ENCODE peak calls at places on chromosomes 6 and 20, in eight cellular contexts. One of them, this sample, is unnamed. For H3K4me1, the result is how much of the 10 kb centered on the place peaks cover.

GRCh38 chr20:37968726-37969401 is 64.4 kb downstream of the TTI1 start:
- DNase-seq in CD8-positive, alpha-beta memory T cell: no peak
- DNase-seq in left lung: no peak
- DNase-seq in tibial artery: no peak
- DNase-seq in ovary: no peak
- DNase-seq in mesenchymal stem cell: peak
- DNase-seq in PC-3: peak
- DNase-seq in SK-N-SH: no peak
- DNase-seq in this sample: peak

GRCh38 chr20:7985916-7986315 is 33.6 kb downstream of the TMX4 start:
- DNase-seq in CD8-positive, alpha-beta memory T cell: no peak
- DNase-seq in left lung: no peak
- DNase-seq in ovary: no peak
- DNase-seq in mesenchymal stem cell: no peak
- DNase-seq in PC-3: no peak
- DNase-seq in SK-N-SH: no peak
- DNase-seq in tibial artery: no peak
- DNase-seq in this sample: no peak

GRCh38 chr6:81933648-81934047 is 181.2 kb upstream of the TENT5A start:
- DNase-seq in ovary: no peak
- DNase-seq in left lung: no peak
- DNase-seq in CD8-positive, alpha-beta memory T cell: no peak
- DNase-seq in PC-3: peak
- DNase-seq in SK-N-SH: no peak
- DNase-seq in tibial artery: no peak
- DNase-seq in mesenchymal stem cell: no peak
- DNase-seq in this sample: peak

GRCh38 chr6:126066068-126067048 is 80.0 kb downstream of the TRMT11 start:
- DNase-seq in mesenchymal stem cell: no peak
- DNase-seq in SK-N-SH: no peak
- DNase-seq in left lung: no peak
- DNase-seq in tibial artery: no peak
- DNase-seq in CD8-positive, alpha-beta memory T cell: no peak
- DNase-seq in ovary: no peak
- DNase-seq in PC-3: no peak
- DNase-seq in this sample: no peak

GRCh38 chr6:108526739-108527174 is 34.0 kb upstream of the FOXO3 start:
- DNase-seq in CD8-positive, alpha-beta memory T cell: no peak
- DNase-seq in SK-N-SH: peak
- DNase-seq in left lung: no peak
- DNase-seq in mesenchymal stem cell: peak
- DNase-seq in PC-3: peak
- DNase-seq in tibial artery: no peak
- DNase-seq in ovary: no peak
- DNase-seq in this sample: peak

GRCh38 chr6:145865175-145865574 is 50.6 kb upstream of the FBXO30 start:
- DNase-seq in mesenchymal stem cell: no peak
- DNase-seq in ovary: no peak
- DNase-seq in tibial artery: no peak
- DNase-seq in SK-N-SH: no peak
- DNase-seq in PC-3: no peak
- DNase-seq in CD8-positive, alpha-beta memory T cell: no peak
- DNase-seq in left lung: no peak
- DNase-seq in this sample: no peak

GRCh38 chr6:139439278-139439813 is 64.9 kb upstream of the CITED2 start:
- DNase-seq in ovary: no peak
- DNase-seq in left lung: no peak
- DNase-seq in mesenchymal stem cell: peak
- DNase-seq in CD8-positive, alpha-beta memory T cell: no peak
- DNase-seq in SK-N-SH: no peak
- DNase-seq in tibial artery: no peak
- DNase-seq in PC-3: peak
- DNase-seq in this sample: peak

GRCh38 chr6:84652356-84653026 is 111.9 kb downstream of the TBX18 start:
- DNase-seq in tibial artery: no peak
- DNase-seq in mesenchymal stem cell: peak
- DNase-seq in CD8-positive, alpha-beta memory T cell: no peak
- DNase-seq in PC-3: peak
- DNase-seq in left lung: no peak
- DNase-seq in ovary: no peak
- DNase-seq in SK-N-SH: no peak
- DNase-seq in this sample: peak

GRCh38 chr6:11218477-11218826 is 14.0 kb downstream of the NEDD9 start:
- DNase-seq in PC-3: no peak
- DNase-seq in CD8-positive, alpha-beta memory T cell: no peak
- DNase-seq in left lung: no peak
- DNase-seq in ovary: no peak
- DNase-seq in tibial artery: no peak
- DNase-seq in mesenchymal stem cell: no peak
- DNase-seq in SK-N-SH: no peak
- DNase-seq in this sample: no peak

GRCh38 chr6:11218077-11218392 is 14.4 kb downstream of the NEDD9 start:
- DNase-seq in left lung: no peak
- DNase-seq in SK-N-SH: no peak
- DNase-seq in tibial artery: no peak
- DNase-seq in ovary: no peak
- DNase-seq in mesenchymal stem cell: no peak
- DNase-seq in PC-3: no peak
- DNase-seq in CD8-positive, alpha-beta memory T cell: no peak
- DNase-seq in this sample: no peak

GRCh38 chr6:11221623-11222384 is 10.7 kb downstream of the NEDD9 start:
- DNase-seq in SK-N-SH: peak
- DNase-seq in tibial artery: no peak
- DNase-seq in ovary: no peak
- DNase-seq in CD8-positive, alpha-beta memory T cell: no peak
- DNase-seq in PC-3: no peak
- DNase-seq in mesenchymal stem cell: no peak
- DNase-seq in left lung: no peak
- DNase-seq in this sample: no peak

GRCh38 chr6:11217360-11218076 is 14.9 kb downstream of the NEDD9 start:
- DNase-seq in left lung: no peak
- DNase-seq in mesenchymal stem cell: no peak
- DNase-seq in PC-3: peak
- DNase-seq in CD8-positive, alpha-beta memory T cell: no peak
- DNase-seq in ovary: no peak
- DNase-seq in tibial artery: no peak
- DNase-seq in SK-N-SH: no peak
- DNase-seq in this sample: no peak

DNA sequence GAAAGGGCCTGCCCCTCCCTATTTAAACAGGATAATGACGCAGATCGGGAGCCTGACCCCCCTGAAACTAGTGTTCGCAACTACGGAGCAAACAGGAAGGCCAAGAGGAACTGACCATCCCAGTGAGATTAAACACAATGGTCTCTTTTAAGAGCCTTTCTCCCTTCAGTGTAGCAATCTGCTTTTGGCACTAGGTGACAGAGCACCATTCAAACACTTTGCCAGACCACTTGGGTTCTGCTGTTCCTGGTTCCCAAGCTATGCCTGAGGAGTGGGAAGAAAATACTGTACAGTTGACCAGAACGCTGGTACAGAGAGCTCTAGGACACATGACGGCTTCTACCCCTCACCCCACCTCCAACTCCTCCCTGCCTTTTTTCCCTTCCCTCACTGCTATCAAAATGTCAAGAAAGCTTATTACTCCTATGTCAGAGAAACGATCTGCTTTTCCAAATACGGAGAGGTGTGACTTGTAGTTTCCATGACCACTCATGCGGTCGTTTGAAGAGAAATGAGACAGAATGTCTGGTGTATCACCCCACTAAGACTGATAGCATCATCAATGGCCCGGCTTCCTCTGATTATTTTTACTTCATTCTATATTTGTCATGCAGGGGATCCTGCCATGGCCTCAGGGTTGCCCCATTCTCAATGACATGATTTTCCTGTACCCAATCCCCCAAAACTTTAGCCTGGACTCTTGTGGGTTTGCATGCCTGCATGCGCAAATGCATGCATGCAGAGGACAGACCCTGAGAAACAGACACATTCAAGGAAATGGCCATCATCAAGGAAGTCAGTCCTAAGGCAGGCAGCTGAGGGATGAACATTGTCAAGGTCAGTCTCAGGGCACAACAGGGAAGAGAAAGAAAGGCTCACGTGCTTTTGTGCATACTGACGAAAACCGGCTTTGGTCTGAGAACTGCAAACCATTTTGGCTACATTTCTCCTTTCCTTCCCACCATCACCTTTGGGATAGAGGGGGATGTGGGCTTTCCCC is 13.3 kb downstream of the NEDD9 start:
- DNase-seq in PC-3: peak
- DNase-seq in mesenchymal stem cell: no peak
- DNase-seq in CD8-positive, alpha-beta memory T cell: no peak
- DNase-seq in left lung: peak
- DNase-seq in SK-N-SH: no peak
- DNase-seq in tibial artery: peak
- DNase-seq in ovary: no peak
- DNase-seq in this sample: no peak
- H3K4me1 ChIP-seq in PC-3: under half
- H3K4me1 ChIP-seq in mesenchymal stem cell: under half
- H3K4me1 ChIP-seq in CD8-positive, alpha-beta memory T cell: under half
- H3K4me1 ChIP-seq in left lung: half or more
- H3K4me1 ChIP-seq in SK-N-SH: half or more
- H3K4me1 ChIP-seq in tibial artery: under half
- H3K4me1 ChIP-seq in ovary: under half
- H3K4me1 ChIP-seq in this sample: under half

GRCh38 chr6:36039113-36039512 is 11.5 kb downstream of the MAPK14 start:
- DNase-seq in left lung: no peak
- DNase-seq in tibial artery: no peak
- DNase-seq in SK-N-SH: no peak
- DNase-seq in CD8-positive, alpha-beta memory T cell: no peak
- DNase-seq in ovary: no peak
- DNase-seq in mesenchymal stem cell: peak
- DNase-seq in PC-3: no peak
- DNase-seq in this sample: no peak
- H3K4me1 ChIP-seq in left lung: under half
- H3K4me1 ChIP-seq in tibial artery: under half
- H3K4me1 ChIP-seq in SK-N-SH: under half
- H3K4me1 ChIP-seq in CD8-positive, alpha-beta memory T cell: half or more
- H3K4me1 ChIP-seq in ovary: under half
- H3K4me1 ChIP-seq in mesenchymal stem cell: under half
- H3K4me1 ChIP-seq in PC-3: under half
- H3K4me1 ChIP-seq in this sample: under half

GRCh38 chr6:5674723-5675122 is 332.0 kb downstream of the NRN1 start:
- DNase-seq in CD8-positive, alpha-beta memory T cell: no peak
- DNase-seq in left lung: no peak
- DNase-seq in mesenchymal stem cell: no peak
- DNase-seq in SK-N-SH: no peak
- DNase-seq in ovary: no peak
- DNase-seq in PC-3: no peak
- DNase-seq in tibial artery: no peak
- DNase-seq in this sample: no peak

GRCh38 chr6:5679271-5679670 is 327.5 kb downstream of the NRN1 start:
- DNase-seq in mesenchymal stem cell: no peak
- DNase-seq in left lung: no peak
- DNase-seq in SK-N-SH: no peak
- DNase-seq in PC-3: no peak
- DNase-seq in tibial artery: no peak
- DNase-seq in ovary: no peak
- DNase-seq in CD8-positive, alpha-beta memory T cell: no peak
- DNase-seq in this sample: no peak

GRCh38 chr6:5676701-5677100 is 330.0 kb downstream of the NRN1 start:
- DNase-seq in CD8-positive, alpha-beta memory T cell: no peak
- DNase-seq in SK-N-SH: no peak
- DNase-seq in tibial artery: no peak
- DNase-seq in mesenchymal stem cell: no peak
- DNase-seq in left lung: no peak
- DNase-seq in ovary: no peak
- DNase-seq in PC-3: peak
- DNase-seq in this sample: no peak

GRCh38 chr6:5679696-5680494 is 326.8 kb downstream of the NRN1 start:
- DNase-seq in ovary: no peak
- DNase-seq in left lung: no peak
- DNase-seq in mesenchymal stem cell: no peak
- DNase-seq in PC-3: no peak
- DNase-seq in tibial artery: no peak
- DNase-seq in SK-N-SH: no peak
- DNase-seq in CD8-positive, alpha-beta memory T cell: no peak
- DNase-seq in this sample: no peak

DNA sequence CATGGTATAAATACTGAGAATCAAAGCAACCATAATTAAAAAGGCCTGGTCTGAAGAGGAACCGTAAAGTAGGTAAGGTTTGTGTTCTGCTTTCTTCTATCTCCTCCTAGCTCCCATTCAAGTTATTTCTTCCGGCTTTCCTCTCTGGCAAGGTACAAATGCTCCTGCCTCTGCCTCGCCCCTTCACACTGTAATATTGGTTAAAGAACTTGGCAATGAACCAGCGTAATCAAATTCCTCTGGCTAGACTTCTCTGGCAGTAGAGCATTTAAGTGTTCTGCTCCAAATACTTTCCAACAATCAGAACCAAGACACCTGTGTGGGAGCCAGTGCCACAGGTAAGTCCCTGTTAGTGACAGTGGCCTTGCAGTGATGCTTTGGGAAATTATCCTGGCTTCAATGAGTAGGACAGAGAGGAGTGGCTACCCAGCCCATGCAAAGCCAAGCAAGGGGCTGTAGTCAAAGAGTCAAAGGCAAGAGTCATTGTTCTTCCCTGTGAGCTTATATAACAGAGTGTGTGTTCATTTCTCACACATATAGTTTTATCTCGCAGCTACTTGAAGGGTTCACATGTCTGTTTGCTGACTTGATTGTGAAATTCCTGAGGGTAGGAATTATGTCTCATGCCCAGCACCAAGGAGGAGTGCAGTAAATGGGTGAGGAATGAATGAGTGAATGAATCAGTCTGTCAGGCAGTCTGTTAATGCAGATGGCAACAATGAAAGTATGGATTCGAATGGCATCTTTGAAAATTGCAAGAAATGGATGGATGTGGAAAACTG is 329.3 kb downstream of the NRN1 start:
- DNase-seq in left lung: no peak
- DNase-seq in mesenchymal stem cell: no peak
- DNase-seq in SK-N-SH: no peak
- DNase-seq in ovary: no peak
- DNase-seq in tibial artery: no peak
- DNase-seq in PC-3: peak
- DNase-seq in CD8-positive, alpha-beta memory T cell: no peak
- DNase-seq in this sample: peak
- H3K4me1 ChIP-seq in left lung: under half
- H3K4me1 ChIP-seq in mesenchymal stem cell: under half
- H3K4me1 ChIP-seq in SK-N-SH: under half
- H3K4me1 ChIP-seq in ovary: under half
- H3K4me1 ChIP-seq in tibial artery: under half
- H3K4me1 ChIP-seq in PC-3: under half
- H3K4me1 ChIP-seq in CD8-positive, alpha-beta memory T cell: under half
- H3K4me1 ChIP-seq in this sample: under half

DNA sequence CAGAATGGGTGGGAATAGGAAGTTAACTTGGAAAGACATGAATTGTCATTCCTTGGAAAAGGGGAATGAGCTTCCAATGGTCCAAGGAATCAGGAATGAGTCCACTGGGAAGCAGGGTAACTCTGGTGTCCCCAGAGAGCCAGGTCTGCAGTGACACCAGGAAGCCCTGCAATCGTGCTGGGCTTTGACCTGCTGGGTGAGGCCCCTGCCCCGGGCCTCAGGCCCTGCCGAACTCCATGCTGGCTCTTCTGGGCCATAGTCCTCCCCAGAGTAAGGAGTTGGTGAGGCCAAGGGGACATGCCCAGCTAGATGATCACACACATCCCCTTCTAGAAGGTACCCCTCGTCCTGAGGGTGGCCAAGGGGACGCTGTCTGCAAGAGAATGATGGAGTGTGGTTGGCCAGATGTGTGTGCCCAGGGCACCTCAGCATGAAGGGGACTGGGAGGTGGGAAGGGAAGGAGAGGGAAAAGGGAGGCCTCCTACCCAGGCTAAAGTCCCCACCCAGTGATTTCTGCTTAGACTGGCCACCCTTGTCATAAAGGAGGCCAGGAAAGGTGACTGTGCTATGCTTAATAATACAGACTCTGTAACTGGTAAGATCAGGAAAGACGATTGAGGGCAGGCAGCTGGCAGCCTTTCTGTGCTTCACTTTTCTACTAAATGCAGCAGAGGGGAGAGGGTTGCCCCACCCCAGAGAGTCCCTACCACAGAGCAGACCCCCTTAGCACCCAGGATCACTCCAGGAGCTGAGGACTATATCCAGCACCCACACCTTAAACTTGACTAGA is 119.3 kb downstream of the SNX5 start:
- DNase-seq in mesenchymal stem cell: no peak
- DNase-seq in SK-N-SH: no peak
- DNase-seq in PC-3: no peak
- DNase-seq in ovary: no peak
- DNase-seq in left lung: no peak
- DNase-seq in CD8-positive, alpha-beta memory T cell: no peak
- DNase-seq in tibial artery: peak
- DNase-seq in this sample: no peak
- H3K4me1 ChIP-seq in mesenchymal stem cell: under half
- H3K4me1 ChIP-seq in SK-N-SH: under half
- H3K4me1 ChIP-seq in PC-3: under half
- H3K4me1 ChIP-seq in ovary: under half
- H3K4me1 ChIP-seq in left lung: under half
- H3K4me1 ChIP-seq in CD8-positive, alpha-beta memory T cell: under half
- H3K4me1 ChIP-seq in tibial artery: under half
- H3K4me1 ChIP-seq in this sample: under half